ENCODE peak calls at places on chromosomes 4 and X, in four cellular contexts. V, K, N and C are unnamed samples.

GRCh38 chrX:130645955-130646583 is 244.3 kb downstream of the RBMX2 start:
- DNase-seq in V (no peak), K (no peak), N (peak; percentile 5), C (no peak)

GRCh38 chr4:123232439-123232838 is 164.2 kb upstream of the SPRY1 start:
- DNase-seq in V (no peak), K (no peak), N (no peak), C (no peak)

GRCh38 chr4:98672583-98673281 is 14.3 kb upstream of the TSPAN5 start:
- DNase-seq in V (no peak), K (no peak), N (no peak), C (no peak)

GRCh38 chr4:102403115-102403514 is 57.8 kb upstream of the SLC39A8 start:
- DNase-seq in V (no peak), K (no peak), N (no peak), C (no peak)

GRCh38 chr4:113407409-113407808 is 354.1 kb downstream of the CAMK2D start:
- DNase-seq in V (no peak), K (no peak), N (no peak), C (no peak)

GRCh38 chrX:119694601-119695534 is 1.9 kb upstream of the SEPTIN6 start:
- DNase-seq in V (no peak), K (no peak), N (no peak), C (no peak)

GRCh38 chr4:53640576-53641459 is 49.5 kb upstream of the LNX1 start:
- DNase-seq in V (no peak), K (no peak), N (no peak), C (peak; percentile 29)

GRCh38 chrX:140526138-140526537 is 21.3 kb upstream of the SOX3 start:
- DNase-seq in V (no peak), K (no peak), N (no peak), C (no peak)

GRCh38 chr4:166546009-166546408 is 673.0 kb downstream of the TLL1 start:
- DNase-seq in V (no peak), K (no peak), N (no peak), C (no peak)

GRCh38 chr4:55277011-55277410 is 69.0 kb upstream of the SRD5A3 start:
- DNase-seq in V (no peak), K (no peak), N (no peak), C (no peak)

GRCh38 chr4:70925899-70926635 is 23.9 kb downstream of the MOB1B start:
- DNase-seq in V (no peak), K (no peak), N (no peak), C (peak; percentile 36)

GRCh38 chrX:25072247-25072646 is 56.5 kb upstream of the ARX start:
- DNase-seq in V (no peak), K (no peak), N (no peak), C (no peak)

GRCh38 chr4:95248713-95249401 is 299.9 kb downstream of the UNC5C start:
- DNase-seq in V (no peak), K (no peak), N (no peak), C (no peak)

GRCh38 chr4:46123872-46124755 is at the start of gene GABRG1:
- DNase-seq in V (no peak), K (no peak), N (no peak), C (no peak)

GRCh38 chr4:184097240-184097619 is 120.4 kb downstream of the ENPP6 start:
- DNase-seq in V (peak; percentile 43), K (no peak), N (no peak), C (peak; percentile 39)

GRCh38 chr4:147076179-147076578 is 130.5 kb upstream of the TTC29 start:
- DNase-seq in V (no peak), K (no peak), N (peak; percentile 23), C (no peak)

GRCh38 chrX:56802428-56802827 is 73.4 kb downstream of the NBDY start:
- DNase-seq in V (no peak), K (no peak), N (no peak), C (peak; percentile 1)

GRCh38 chrX:38817004-38817703 is 15.9 kb downstream of the MID1IP1 start:
- DNase-seq in V (peak; percentile 12), K (no peak), N (peak; percentile 38), C (no peak)

GRCh38 chrX:100424012-100424411 is 13.9 kb upstream of the PCDH19 start:
- DNase-seq in V (no peak), K (no peak), N (no peak), C (no peak)

GRCh38 chr4:126718161-126718560 is 914.6 kb upstream of the INTU start:
- DNase-seq in V (no peak), K (peak; percentile 3), N (peak; percentile 18), C (no peak)

GRCh38 chr4:88211473-88212252 is 53.2 kb upstream of the ABCG2 start:
- DNase-seq in V (peak; percentile 64), K (peak; percentile 5), N (peak; percentile 68), C (peak; percentile 64)

GRCh38 chrX:154719132-154719675 is 31.7 kb downstream of the GAB3 start:
- DNase-seq in V (no peak), K (no peak), N (peak; percentile 58), C (no peak)

GRCh38 chr4:88737304-88738015 is 39.8 kb upstream of the NAP1L5 start:
- DNase-seq in V (no peak), K (no peak), N (peak; percentile 29), C (peak; percentile 50)

GRCh38 chr4:53786632-53787031 is 195.3 kb upstream of the LNX1 start:
- DNase-seq in V (no peak), K (peak; percentile 83), N (no peak), C (no peak)

GRCh38 chrX:23952984-23953907 is 45.4 kb downstream of the CXorf58 start:
- DNase-seq in V (peak; percentile 3), K (no peak), N (no peak), C (peak; percentile 69)

GRCh38 chrX:133335027-133335426 is 80.3 kb downstream of the GPC4 start:
- DNase-seq in V (peak; percentile 15), K (peak; percentile 4), N (peak; percentile 49), C (peak; percentile 9)

GRCh38 chr4:8157944-8158709 is 486 bp downstream of the ABLIM2 start:
- DNase-seq in V (peak; percentile 28), K (no peak), N (no peak), C (no peak)

GRCh38 chrX:38192007-38192625 is 28.6 kb downstream of the SRPX start:
- DNase-seq in V (peak; percentile 10), K (no peak), N (no peak), C (peak; percentile 7)

GRCh38 chr4:186724048-186724860 is 598 bp upstream of the FAT1 start:
- DNase-seq in V (peak; percentile 63), K (no peak), N (peak; percentile 74), C (no peak)

GRCh38 chrX:111445485-111445884 is 33.5 kb upstream of the DCX start:
- DNase-seq in V (peak; percentile 2), K (no peak), N (peak; percentile 46), C (peak; percentile 23)

GRCh38 chrX:51459125-51459524 is 37.3 kb downstream of the NUDT11 start:
- DNase-seq in V (peak; percentile 10), K (no peak), N (peak; percentile 32), C (no peak)

GRCh38 chrX:153608376-153608775 is 9.4 kb upstream of the CCNQ start:
- DNase-seq in V (no peak), K (no peak), N (no peak), C (no peak)

GRCh38 chr4:108874806-108875205 is 112.0 kb upstream of the ETNPPL start:
- DNase-seq in V (no peak), K (no peak), N (no peak), C (no peak)

GRCh38 chrX:44157293-44157692 is 184.1 kb upstream of the NDP start:
- DNase-seq in V (no peak), K (no peak), N (peak; percentile 0), C (no peak)

GRCh38 chr4:81485310-81485980 is 13.7 kb upstream of the RASGEF1B start:
- DNase-seq in V (no peak), K (no peak), N (no peak), C (no peak)

GRCh38 chr4:25527044-25527443 is 128.6 kb upstream of the SLC34A2 start:
- DNase-seq in V (no peak), K (no peak), N (peak; percentile 63), C (no peak)

GRCh38 chr4:134906404-134907023 is 704.9 kb upstream of the PABPC4L start:
- DNase-seq in V (peak; percentile 39), K (no peak), N (no peak), C (no peak)

GRCh38 chr4:81211956-81212355 is 3.1 kb downstream of the PRKG2 start:
- DNase-seq in V (no peak), K (no peak), N (no peak), C (no peak)

GRCh38 chrX:103367502-103367901 is 8.8 kb upstream of the BEX3 start:
- DNase-seq in V (no peak), K (no peak), N (no peak), C (no peak)

GRCh38 chrX:137151403-137151802 is 117.6 kb upstream of the GPR101 start:
- DNase-seq in V (no peak), K (no peak), N (no peak), C (no peak)
- TF ChIP-seq CTCF in V (no peak), K (no peak), N (no peak), C (no peak)

GRCh38 chr4:120865985-120866384 is 56.5 kb downstream of the PRDM5 start:
- DNase-seq in V (no peak), K (no peak), N (no peak), C (no peak)

GRCh38 chr4:120869511-120870278 is 52.8 kb downstream of the PRDM5 start:
- DNase-seq in V (no peak), K (no peak), N (no peak), C (no peak)

GRCh38 chr4:120871173-120871572 is 51.4 kb downstream of the PRDM5 start:
- DNase-seq in V (no peak), K (no peak), N (no peak), C (no peak)

GRCh38 chr4:120873554-120873953 is 49.0 kb downstream of the PRDM5 start:
- DNase-seq in V (no peak), K (no peak), N (peak; percentile 14), C (no peak)

GRCh38 chr4:120870279-120870673 is 52.2 kb downstream of the PRDM5 start:
- DNase-seq in V (no peak), K (no peak), N (no peak), C (no peak)
- TF ChIP-seq CTCF in V (no peak), K (no peak), N (no peak), C (peak; percentile 20)

GRCh38 chr4:103918214-103918613 is 198.4 kb upstream of the TACR3 start:
- DNase-seq in V (no peak), K (no peak), N (no peak), C (no peak)

GRCh38 chr4:103915224-103915869 is 195.6 kb upstream of the TACR3 start:
- DNase-seq in V (no peak), K (no peak), N (peak; percentile 33), C (peak; percentile 18)
- TF ChIP-seq CTCF in V (peak; percentile 79), K (peak; percentile 60), N (peak; percentile 63), C (peak; percentile 76)

GRCh38 chrX:45830343-45830742 is 629.7 kb upstream of the DIPK2B start:
- DNase-seq in V (no peak), K (no peak), N (no peak), C (no peak)

GRCh38 chrX:45818913-45819312 is 618.2 kb upstream of the DIPK2B start:
- DNase-seq in V (no peak), K (no peak), N (no peak), C (no peak)

GRCh38 chrX:45822124-45822523 is 621.4 kb upstream of the DIPK2B start:
- DNase-seq in V (no peak), K (no peak), N (no peak), C (no peak)

DNA sequence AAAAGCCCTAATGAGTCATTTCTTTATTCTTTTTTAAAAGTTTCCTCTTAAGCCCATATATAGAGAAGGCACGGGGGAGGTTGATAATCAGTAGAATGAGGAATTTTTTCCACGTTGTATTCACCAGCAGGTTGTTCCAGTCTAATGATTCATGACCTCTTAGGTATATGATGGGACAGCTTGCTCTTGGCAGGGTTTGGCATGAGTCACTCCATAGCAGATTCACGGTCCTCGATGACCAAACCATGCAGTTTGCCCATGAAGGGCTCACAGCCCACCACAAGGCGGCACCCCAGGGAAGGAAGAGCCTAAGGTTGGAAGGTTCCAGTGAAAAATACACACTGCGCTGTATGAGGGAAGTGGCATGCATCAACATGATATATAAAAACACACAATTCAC is 623.8 kb upstream of the DIPK2B start:
- DNase-seq in V (peak; percentile 41), K (peak; percentile 62), N (peak; percentile 93), C (no peak)
- TF ChIP-seq CTCF in V (peak; percentile 26), K (peak; percentile 76), N (peak; percentile 83), C (no peak)